ENCODE peak calls at places on chromosomes 6 and 20, in six cellular contexts. One of them, this sample, is unnamed.

GRCh38 chr6:134400941-134401340 is 83.0 kb upstream of the SGK1 start:
- DNase-seq in HFFc6: no peak
- DNase-seq in T-helper 22 cell: no peak
- DNase-seq in NCI-H526: no peak
- DNase-seq in NCI-H1105 treated with DMSO at 0.1 percent for 48 hours: no peak
- DNase-seq in stimulated activated CD4-positive, alpha-beta T cell treated with anti-CD3 and anti-CD28 coated beads, Interleukin-1b, Interleukin-23, amount 100 ng/mL, for 4 hours: no peak
- DNase-seq in this sample: no peak

GRCh38 chr6:3943373-3943772 is 94.2 kb downstream of the FAM50B start:
- DNase-seq in NCI-H1105 treated with DMSO at 0.1 percent for 48 hours: no peak
- DNase-seq in HFFc6: no peak
- DNase-seq in NCI-H526: no peak
- DNase-seq in stimulated activated CD4-positive, alpha-beta T cell treated with anti-CD3 and anti-CD28 coated beads, Interleukin-1b, Interleukin-23, amount 100 ng/mL, for 4 hours: no peak
- DNase-seq in T-helper 22 cell: no peak
- DNase-seq in this sample: no peak

GRCh38 chr6:5173862-5174643 is 86.7 kb downstream of the LYRM4 start:
- DNase-seq in NCI-H1105 treated with DMSO at 0.1 percent for 48 hours: no peak
- DNase-seq in T-helper 22 cell: peak
- DNase-seq in stimulated activated CD4-positive, alpha-beta T cell treated with anti-CD3 and anti-CD28 coated beads, Interleukin-1b, Interleukin-23, amount 100 ng/mL, for 4 hours: no peak
- DNase-seq in HFFc6: no peak
- DNase-seq in NCI-H526: no peak
- DNase-seq in this sample: peak

GRCh38 chr20:62956387-62957135 is 4.1 kb downstream of the SLC17A9 start:
- DNase-seq in NCI-H526: no peak
- DNase-seq in T-helper 22 cell: no peak
- DNase-seq in stimulated activated CD4-positive, alpha-beta T cell treated with anti-CD3 and anti-CD28 coated beads, Interleukin-1b, Interleukin-23, amount 100 ng/mL, for 4 hours: no peak
- DNase-seq in NCI-H1105 treated with DMSO at 0.1 percent for 48 hours: no peak
- DNase-seq in HFFc6: no peak
- DNase-seq in this sample: no peak

GRCh38 chr20:51861726-51862466 is 59.6 kb upstream of the SALL4 start:
- DNase-seq in NCI-H526: no peak
- DNase-seq in T-helper 22 cell: no peak
- DNase-seq in stimulated activated CD4-positive, alpha-beta T cell treated with anti-CD3 and anti-CD28 coated beads, Interleukin-1b, Interleukin-23, amount 100 ng/mL, for 4 hours: no peak
- DNase-seq in HFFc6: no peak
- DNase-seq in NCI-H1105 treated with DMSO at 0.1 percent for 48 hours: no peak
- DNase-seq in this sample: no peak

GRCh38 chr20:51926670-51927305 is 124.5 kb upstream of the SALL4 start:
- DNase-seq in T-helper 22 cell: no peak
- DNase-seq in NCI-H526: no peak
- DNase-seq in NCI-H1105 treated with DMSO at 0.1 percent for 48 hours: no peak
- DNase-seq in HFFc6: no peak
- DNase-seq in stimulated activated CD4-positive, alpha-beta T cell treated with anti-CD3 and anti-CD28 coated beads, Interleukin-1b, Interleukin-23, amount 100 ng/mL, for 4 hours: no peak
- DNase-seq in this sample: no peak

GRCh38 chr6:6320901-6321300 is 439 bp upstream of the F13A1 start:
- DNase-seq in HFFc6: no peak
- DNase-seq in stimulated activated CD4-positive, alpha-beta T cell treated with anti-CD3 and anti-CD28 coated beads, Interleukin-1b, Interleukin-23, amount 100 ng/mL, for 4 hours: no peak
- DNase-seq in NCI-H1105 treated with DMSO at 0.1 percent for 48 hours: no peak
- DNase-seq in NCI-H526: no peak
- DNase-seq in T-helper 22 cell: no peak
- DNase-seq in this sample: no peak

GRCh38 chr6:39887692-39888450 is 46.4 kb downstream of the MOCS1 start:
- DNase-seq in NCI-H526: no peak
- DNase-seq in T-helper 22 cell: no peak
- DNase-seq in HFFc6: peak
- DNase-seq in NCI-H1105 treated with DMSO at 0.1 percent for 48 hours: no peak
- DNase-seq in stimulated activated CD4-positive, alpha-beta T cell treated with anti-CD3 and anti-CD28 coated beads, Interleukin-1b, Interleukin-23, amount 100 ng/mL, for 4 hours: no peak
- DNase-seq in this sample: no peak

GRCh38 chr6:162238675-162239074 is 488.9 kb downstream of the PRKN start:
- DNase-seq in HFFc6: no peak
- DNase-seq in NCI-H526: no peak
- DNase-seq in stimulated activated CD4-positive, alpha-beta T cell treated with anti-CD3 and anti-CD28 coated beads, Interleukin-1b, Interleukin-23, amount 100 ng/mL, for 4 hours: no peak
- DNase-seq in NCI-H1105 treated with DMSO at 0.1 percent for 48 hours: no peak
- DNase-seq in T-helper 22 cell: no peak
- DNase-seq in this sample: no peak

GRCh38 chr6:686528-686927 is 6.4 kb downstream of the EXOC2 start:
- DNase-seq in stimulated activated CD4-positive, alpha-beta T cell treated with anti-CD3 and anti-CD28 coated beads, Interleukin-1b, Interleukin-23, amount 100 ng/mL, for 4 hours: no peak
- DNase-seq in NCI-H526: no peak
- DNase-seq in T-helper 22 cell: no peak
- DNase-seq in HFFc6: peak
- DNase-seq in NCI-H1105 treated with DMSO at 0.1 percent for 48 hours: no peak
- DNase-seq in this sample: no peak

This sample was measured in effector memory CD4-positive, alpha-beta T cell.